ENCODE peak calls at places on chromosomes 1 and 21, in nine cellular contexts. O is heart left ventricle, R is brain microvascular endothelial cell, A is colonic mucosa, Z is left lung, L is neural progenitor cell, C is small intestine, T is cardiac fibroblast, P is mucosa of descending colon. E is an unnamed sample.

GRCh38 chr1:27994060-27994459 is 34.3 kb downstream of the XKR8 start:
- DNase-seq in C (no peak), L (no peak), O (no peak), A (no peak), P (no peak), R (no peak), T (peak), Z (no peak), E (no peak)

GRCh38 chr21:36749935-36750578 is 51.1 kb downstream of the SIM2 start:
- DNase-seq in R (peak), O (no peak), C (no peak), L (peak), T (peak), A (no peak), P (no peak), Z (no peak), E (no peak)

GRCh38 chr21:28393279-28393678 is 599.4 kb downstream of the LTN1 start:
- DNase-seq in L (no peak), T (no peak), R (no peak), A (peak), Z (no peak), P (peak), O (no peak), C (peak), E (no peak)

GRCh38 chr1:179550753-179551682 is 24.7 kb downstream of the NPHS2 start:
- DNase-seq in P (no peak), L (no peak), Z (no peak), O (no peak), C (no peak), R (peak), T (peak), A (no peak), E (no peak)

GRCh38 chr1:84300991-84301758 is at the start of gene SAMD13:
- DNase-seq in L (peak), R (peak), Z (peak), P (peak), T (peak), C (peak), O (no peak), A (peak), E (peak)

GRCh38 chr1:202498542-202498941 is 150.0 kb downstream of the PPP1R12B start:
- DNase-seq in O (no peak), T (no peak), L (no peak), R (peak), A (no peak), Z (no peak), C (no peak), P (no peak), E (no peak)

GRCh38 chr1:181057079-181057478 is 23.3 kb downstream of the MR1 start:
- DNase-seq in R (no peak), O (no peak), L (no peak), Z (no peak), P (no peak), C (no peak), T (no peak), A (no peak), E (no peak)

GRCh38 chr1:4219111-4219510 is 319.0 kb upstream of the C1orf174 start:
- DNase-seq in L (no peak), O (no peak), C (no peak), T (no peak), R (no peak), A (no peak), Z (no peak), P (no peak), E (no peak)

GRCh38 chr21:43834146-43834905 is 30.7 kb upstream of the AGPAT3 start:
- DNase-seq in L (no peak), P (no peak), R (no peak), A (no peak), T (no peak), Z (no peak), O (no peak), C (no peak), E (no peak)

GRCh38 chr1:154607084-154607747 is 770 bp downstream of the ADAR start:
- DNase-seq in O (no peak), A (peak), P (peak), R (peak), Z (no peak), C (peak), L (peak), T (peak), E (no peak)

GRCh38 chr1:56301791-56302190 is 277.6 kb downstream of the PLPP3 start:
- DNase-seq in P (no peak), O (no peak), Z (no peak), A (no peak), C (no peak), T (peak), R (peak), L (no peak), E (no peak)

GRCh38 chr1:21655748-21656147 is 13.4 kb downstream of the RAP1GAP start:
- DNase-seq in R (no peak), P (peak), L (peak), Z (no peak), T (no peak), O (peak), A (no peak), C (no peak), E (no peak)

GRCh38 chr1:107750364-107750959 is 214.5 kb downstream of the VAV3 start:
- DNase-seq in P (peak), O (no peak), L (peak), Z (no peak), A (peak), R (peak), C (peak), T (peak), E (peak)

GRCh38 chr1:75079535-75080290 is 54.5 kb upstream of the LHX8 start:
- DNase-seq in A (no peak), P (no peak), Z (no peak), O (no peak), L (no peak), C (no peak), R (no peak), T (no peak), E (no peak)

GRCh38 chr1:235885654-235886238 is 19.0 kb upstream of the LYST start:
- DNase-seq in C (peak), R (no peak), A (no peak), P (no peak), L (no peak), Z (no peak), T (no peak), O (no peak), E (no peak)

GRCh38 chr1:109210058-109210457 is 3.7 kb upstream of the SARS1 start:
- DNase-seq in L (no peak), P (no peak), Z (no peak), O (no peak), R (no peak), A (peak), C (no peak), T (no peak), E (no peak)

GRCh38 chr1:26284597-26285351 is 4.9 kb downstream of the SH3BGRL3 start:
- DNase-seq in R (peak), C (peak), P (peak), O (peak), L (peak), A (peak), Z (peak), T (peak), E (peak)

GRCh38 chr1:226967665-226968064 is 27.6 kb downstream of the COQ8A start:
- DNase-seq in T (peak), O (no peak), P (no peak), A (no peak), C (no peak), L (no peak), Z (no peak), R (no peak), E (no peak)

GRCh38 chr1:226964611-226965486 is 24.8 kb downstream of the COQ8A start:
- DNase-seq in T (no peak), O (no peak), C (no peak), A (no peak), R (no peak), L (no peak), Z (no peak), P (no peak), E (no peak)

GRCh38 chr1:226965581-226966440 is 25.7 kb downstream of the COQ8A start:
- DNase-seq in R (no peak), O (no peak), A (no peak), L (no peak), P (no peak), C (no peak), Z (no peak), T (no peak), E (no peak)

GRCh38 chr1:226964068-226964425 is 24.0 kb downstream of the COQ8A start:
- DNase-seq in O (no peak), T (no peak), P (no peak), C (no peak), R (no peak), Z (no peak), L (no peak), A (no peak), E (no peak)

GRCh38 chr1:226966683-226967082 is 26.6 kb downstream of the COQ8A start:
- DNase-seq in P (no peak), O (no peak), C (no peak), T (no peak), Z (no peak), R (no peak), A (no peak), L (no peak), E (no peak)
- H3K4me3 ChIP-seq in P (no peak), O (no peak), C (no peak), T (no peak), Z (no peak), R (no peak), A (no peak), L (no peak), E (no peak)

DNA sequence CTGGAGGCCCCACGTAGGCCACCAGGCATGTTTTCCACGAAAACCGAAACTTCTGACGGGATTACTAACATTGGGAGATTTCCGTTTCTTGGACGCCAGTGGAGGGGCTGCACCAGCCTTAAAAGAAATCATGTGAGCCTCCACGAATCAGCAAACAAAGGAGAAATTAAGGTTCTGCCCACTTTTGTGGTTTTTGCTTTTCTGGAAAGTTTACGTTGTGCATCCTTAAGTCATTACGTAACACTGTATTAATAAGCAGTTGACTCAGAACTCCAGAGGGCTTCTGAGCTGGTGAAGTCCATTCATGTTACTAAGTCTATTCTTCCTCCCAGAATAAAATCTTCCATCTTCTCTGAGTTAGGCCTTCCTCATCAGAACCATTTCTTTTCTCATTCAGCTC is 168.5 kb downstream of the PSMG1 start:
- DNase-seq in O (no peak), Z (no peak), C (no peak), T (peak), P (no peak), A (no peak), L (no peak), R (peak), E (no peak)
- H3K4me3 ChIP-seq in O (no peak), Z (no peak), C (no peak), T (no peak), P (no peak), A (no peak), L (no peak), R (peak), E (no peak)

GRCh38 chr1:198750081-198750480 is 111.2 kb downstream of the PTPRC start:
- DNase-seq in A (no peak), O (no peak), R (no peak), L (no peak), Z (no peak), C (no peak), T (no peak), P (no peak), E (no peak)

GRCh38 chr1:198751741-198752140 is 112.9 kb downstream of the PTPRC start:
- DNase-seq in P (no peak), T (no peak), O (no peak), R (no peak), A (no peak), L (no peak), C (no peak), Z (no peak), E (no peak)

GRCh38 chr1:198747127-198747526 is 108.3 kb downstream of the PTPRC start:
- DNase-seq in L (no peak), C (no peak), A (no peak), P (no peak), T (no peak), Z (no peak), R (no peak), O (no peak), E (no peak)

GRCh38 chr1:198754670-198755069 is 115.8 kb downstream of the PTPRC start:
- DNase-seq in A (no peak), C (no peak), Z (no peak), T (no peak), L (no peak), P (no peak), O (no peak), R (no peak), E (no peak)

GRCh38 chr1:198749279-198749678 is 110.4 kb downstream of the PTPRC start:
- DNase-seq in O (no peak), P (no peak), L (no peak), T (no peak), R (no peak), C (no peak), A (no peak), Z (no peak), E (no peak)
- H3K4me3 ChIP-seq in O (no peak), P (no peak), L (no peak), T (no peak), R (no peak), C (no peak), A (no peak), Z (no peak), E (no peak)

DNA sequence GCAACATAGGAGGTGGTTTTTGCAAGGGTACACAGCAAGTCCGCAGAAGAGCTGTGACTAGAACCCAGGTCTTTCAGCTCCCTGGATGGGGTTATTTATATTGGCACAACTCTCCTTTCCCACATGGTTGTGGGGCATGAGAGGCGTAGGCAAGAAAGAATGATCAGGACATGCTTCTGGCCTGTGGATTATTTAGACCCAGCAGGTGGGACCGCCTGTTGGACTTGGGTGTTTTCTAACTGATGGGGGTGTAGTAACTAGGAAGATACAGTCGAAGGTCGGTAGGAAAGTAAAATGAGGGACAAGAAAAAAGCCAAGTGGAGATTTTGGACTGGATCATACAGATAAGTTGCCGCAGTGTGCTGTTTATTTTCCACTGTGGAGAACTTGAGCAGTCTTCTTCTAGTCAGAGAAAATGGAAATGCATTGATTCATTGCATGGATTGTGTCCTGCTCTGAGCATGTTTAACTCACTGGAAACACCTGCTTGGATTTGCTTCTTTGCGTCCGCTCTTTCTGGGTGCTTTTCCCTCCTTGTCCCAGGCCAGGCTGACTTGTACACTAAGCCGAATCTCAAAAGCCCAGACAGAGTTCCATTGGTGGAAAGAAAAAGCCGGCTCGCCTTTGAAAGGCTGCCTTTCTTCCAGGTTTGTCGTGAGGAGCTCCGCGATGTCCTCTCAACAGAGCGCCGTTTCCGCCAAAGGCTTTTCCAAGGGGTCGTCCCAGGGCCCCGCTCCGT is 602 bp downstream of the CRCT1 start:
- DNase-seq in C (peak), P (no peak), O (no peak), R (no peak), Z (no peak), A (no peak), T (no peak), L (no peak), E (no peak)
- H3K4me3 ChIP-seq in C (no peak), P (no peak), O (peak), R (no peak), Z (no peak), A (peak), T (no peak), L (no peak), E (no peak)

GRCh38 chr1:172427191-172427590 is 6.7 kb downstream of the C1orf105 start:
- DNase-seq in T (no peak), L (no peak), O (no peak), C (no peak), Z (no peak), A (no peak), R (no peak), P (no peak), E (no peak)
- H3K4me3 ChIP-seq in T (no peak), L (no peak), O (no peak), C (no peak), Z (no peak), A (no peak), R (no peak), P (no peak), E (no peak)